ENCODE peak calls at places on chromosome 7, in six cellular contexts. One of them, this sample, is unnamed.

GRCh38 chr7:124680304-124680703 is 85.3 kb downstream of the GPR37 start:
- DNase-seq in SK-N-SH: no peak
- DNase-seq in GM12878: no peak
- DNase-seq in H1: no peak
- DNase-seq in HCT116: no peak
- DNase-seq in K562: no peak
- DNase-seq in this sample: no peak

GRCh38 chr7:158581440-158582088 is 6.1 kb downstream of the PTPRN2 start:
- DNase-seq in H1: no peak
- DNase-seq in SK-N-SH: no peak
- DNase-seq in GM12878: no peak
- DNase-seq in HCT116: no peak
- DNase-seq in K562: no peak
- DNase-seq in this sample: no peak

GRCh38 chr7:22791204-22792158 is 31.2 kb downstream of the TOMM7 start:
- DNase-seq in K562: no peak
- DNase-seq in SK-N-SH: no peak
- DNase-seq in HCT116: no peak
- DNase-seq in H1: no peak
- DNase-seq in GM12878: no peak
- DNase-seq in this sample: no peak

GRCh38 chr7:12751764-12752163 is 64.3 kb downstream of the ARL4A start:
- DNase-seq in SK-N-SH: no peak
- DNase-seq in H1: no peak
- DNase-seq in HCT116: no peak
- DNase-seq in K562: no peak
- DNase-seq in GM12878: no peak
- DNase-seq in this sample: no peak

GRCh38 chr7:29610031-29610490 is 46.4 kb downstream of the PRR15 start:
- DNase-seq in GM12878: no peak
- DNase-seq in H1: no peak
- DNase-seq in SK-N-SH: no peak
- DNase-seq in K562: no peak
- DNase-seq in HCT116: no peak
- DNase-seq in this sample: no peak

GRCh38 chr7:30412810-30413504 is 65.6 kb downstream of the NOD1 start:
- DNase-seq in GM12878: peak; percentile 16
- DNase-seq in SK-N-SH: peak; percentile 72
- DNase-seq in HCT116: peak; percentile 68
- DNase-seq in K562: peak; percentile 48
- DNase-seq in H1: peak; percentile 48
- DNase-seq in this sample: peak; percentile 95

GRCh38 chr7:19930851-19931250 is 157.4 kb upstream of the TMEM196 start:
- DNase-seq in GM12878: no peak
- DNase-seq in H1: no peak
- DNase-seq in K562: no peak
- DNase-seq in SK-N-SH: no peak
- DNase-seq in HCT116: no peak
- DNase-seq in this sample: no peak

GRCh38 chr7:47783456-47784240 is 164.6 kb downstream of the PKD1L1 start:
- DNase-seq in GM12878: no peak
- DNase-seq in K562: no peak
- DNase-seq in SK-N-SH: no peak
- DNase-seq in HCT116: peak; percentile 77
- DNase-seq in H1: no peak
- DNase-seq in this sample: no peak

GRCh38 chr7:158267737-158268435 is 319.7 kb downstream of the PTPRN2 start:
- DNase-seq in SK-N-SH: no peak
- DNase-seq in H1: no peak
- DNase-seq in K562: no peak
- DNase-seq in GM12878: no peak
- DNase-seq in HCT116: no peak
- DNase-seq in this sample: no peak

GRCh38 chr7:127438836-127439235 is 46.3 kb upstream of the ZNF800 start:
- DNase-seq in SK-N-SH: no peak
- DNase-seq in H1: no peak
- DNase-seq in HCT116: no peak
- DNase-seq in K562: no peak
- DNase-seq in GM12878: no peak
- DNase-seq in this sample: no peak

GRCh38 chr7:121485457-121486243 is 89.5 kb upstream of the FAM3C start:
- DNase-seq in GM12878: no peak
- DNase-seq in HCT116: no peak
- DNase-seq in SK-N-SH: no peak
- DNase-seq in K562: no peak
- DNase-seq in H1: no peak
- DNase-seq in this sample: no peak

GRCh38 chr7:87003872-87004798 is 55.3 kb downstream of the ELAPOR2 start:
- DNase-seq in GM12878: no peak
- DNase-seq in K562: peak; percentile 41
- DNase-seq in H1: no peak
- DNase-seq in SK-N-SH: peak; percentile 43
- DNase-seq in HCT116: no peak
- DNase-seq in this sample: no peak

GRCh38 chr7:76340617-76341131 is 18.1 kb downstream of the YWHAG start:
- DNase-seq in GM12878: no peak
- DNase-seq in K562: no peak
- DNase-seq in HCT116: no peak
- DNase-seq in SK-N-SH: no peak
- DNase-seq in H1: no peak
- DNase-seq in this sample: no peak

GRCh38 chr7:30511973-30512662 is 7.5 kb upstream of the GGCT start:
- DNase-seq in H1: no peak
- DNase-seq in HCT116: no peak
- DNase-seq in K562: no peak
- DNase-seq in SK-N-SH: no peak
- DNase-seq in GM12878: no peak
- DNase-seq in this sample: no peak

GRCh38 chr7:143878884-143879283 is 23.1 kb downstream of the TCAF1 start:
- DNase-seq in K562: no peak
- DNase-seq in HCT116: no peak
- DNase-seq in H1: no peak
- DNase-seq in GM12878: no peak
- DNase-seq in SK-N-SH: peak; percentile 73
- DNase-seq in this sample: no peak

GRCh38 chr7:80851896-80852476 is 66.9 kb downstream of the SEMA3C start:
- DNase-seq in K562: no peak
- DNase-seq in HCT116: no peak
- DNase-seq in SK-N-SH: no peak
- DNase-seq in H1: no peak
- DNase-seq in GM12878: no peak
- DNase-seq in this sample: peak; percentile 50

GRCh38 chr7:7970113-7970619 is 1.6 kb downstream of the GLCCI1 start:
- DNase-seq in K562: no peak
- DNase-seq in GM12878: no peak
- DNase-seq in SK-N-SH: peak; percentile 55
- DNase-seq in HCT116: no peak
- DNase-seq in H1: no peak
- DNase-seq in this sample: no peak

GRCh38 chr7:116399808-116400207 is 99.7 kb upstream of the CAV2 start:
- DNase-seq in GM12878: no peak
- DNase-seq in K562: no peak
- DNase-seq in HCT116: no peak
- DNase-seq in SK-N-SH: no peak
- DNase-seq in H1: no peak
- DNase-seq in this sample: no peak

GRCh38 chr7:29987083-29987482 is 2.5 kb downstream of the SCRN1 start:
- DNase-seq in GM12878: no peak
- DNase-seq in H1: no peak
- DNase-seq in HCT116: no peak
- DNase-seq in K562: no peak
- DNase-seq in SK-N-SH: no peak
- DNase-seq in this sample: no peak

GRCh38 chr7:54690892-54691291 is 68.1 kb downstream of the SEC61G start:
- DNase-seq in GM12878: no peak
- DNase-seq in H1: no peak
- DNase-seq in K562: no peak
- DNase-seq in SK-N-SH: no peak
- DNase-seq in HCT116: no peak
- DNase-seq in this sample: no peak

GRCh38 chr7:77665161-77665560 is 31.1 kb upstream of the RSBN1L start:
- DNase-seq in HCT116: no peak
- DNase-seq in GM12878: no peak
- DNase-seq in SK-N-SH: no peak
- DNase-seq in H1: peak; percentile 14
- DNase-seq in K562: no peak
- DNase-seq in this sample: no peak

GRCh38 chr7:134449596-134450194 is 9.2 kb downstream of the AKR1B1 start:
- DNase-seq in GM12878: no peak
- DNase-seq in SK-N-SH: no peak
- DNase-seq in H1: no peak
- DNase-seq in HCT116: no peak
- DNase-seq in K562: no peak
- DNase-seq in this sample: no peak

GRCh38 chr7:134514663-134515062 is 12.7 kb upstream of the AKR1B10 start:
- DNase-seq in GM12878: peak; percentile 13
- DNase-seq in SK-N-SH: peak; percentile 68
- DNase-seq in H1: no peak
- DNase-seq in K562: peak; percentile 82
- DNase-seq in HCT116: peak; percentile 83
- DNase-seq in this sample: no peak

GRCh38 chr7:33806284-33807157 is 98.8 kb upstream of the BMPER start:
- DNase-seq in K562: no peak
- DNase-seq in SK-N-SH: no peak
- DNase-seq in GM12878: no peak
- DNase-seq in HCT116: no peak
- DNase-seq in H1: no peak
- DNase-seq in this sample: no peak

DNA sequence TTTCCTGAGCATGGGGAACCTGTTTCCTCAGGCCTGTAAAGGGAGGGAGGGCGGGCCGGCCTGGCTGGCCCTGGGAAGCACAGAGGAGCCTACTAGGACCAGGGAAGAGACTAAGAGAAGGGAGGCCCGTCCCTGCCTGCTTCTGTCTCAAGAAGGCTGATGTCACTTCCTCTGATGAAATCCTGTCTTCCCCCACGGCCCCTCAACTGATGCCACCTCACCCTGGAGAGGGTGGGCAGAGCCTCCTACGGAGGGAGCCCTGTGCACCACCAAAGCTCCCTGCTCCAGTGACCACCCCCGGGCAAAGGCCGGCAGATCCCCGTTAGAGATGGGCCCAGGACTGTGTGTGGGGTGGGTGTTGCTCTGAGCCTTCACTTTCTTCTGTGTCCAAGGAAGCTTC is 1.0 kb upstream of the PILRA start:
- DNase-seq in H1: no peak
- DNase-seq in GM12878: no peak
- DNase-seq in HCT116: no peak
- DNase-seq in K562: no peak
- DNase-seq in SK-N-SH: no peak
- DNase-seq in this sample: no peak
- TF ChIP-seq JUND in H1: no peak
- TF ChIP-seq JUND in GM12878: no peak
- TF ChIP-seq JUND in HCT116: no peak
- TF ChIP-seq JUND in K562: no peak
- TF ChIP-seq JUND in SK-N-SH: no peak
- TF ChIP-seq JUND in this sample: no peak

DNA sequence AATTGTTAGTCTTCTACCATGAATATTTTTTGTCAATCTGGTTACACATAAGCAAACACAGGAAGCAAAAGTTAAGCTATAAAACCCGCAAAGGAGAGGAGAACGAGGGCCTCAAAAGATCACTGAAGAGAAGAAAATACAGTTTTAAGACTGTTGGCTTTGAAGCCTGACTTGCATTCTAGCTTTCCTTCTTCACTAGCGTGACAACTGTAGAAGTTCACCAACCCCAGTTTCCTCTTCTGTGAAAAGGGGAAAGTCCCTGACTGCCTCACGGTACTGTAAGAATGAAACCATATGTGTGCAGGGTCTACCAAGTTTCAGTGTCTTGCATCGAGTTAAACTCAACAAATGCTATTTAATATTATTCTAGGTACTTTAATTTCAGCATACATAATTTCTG is 7.5 kb upstream of the LRRN3 start:
- DNase-seq in H1: no peak
- DNase-seq in SK-N-SH: no peak
- DNase-seq in K562: no peak
- DNase-seq in HCT116: no peak
- DNase-seq in GM12878: peak; percentile 88
- DNase-seq in this sample: no peak
- TF ChIP-seq JUND in H1: no peak
- TF ChIP-seq JUND in SK-N-SH: no peak
- TF ChIP-seq JUND in K562: no peak
- TF ChIP-seq JUND in HCT116: no peak
- TF ChIP-seq JUND in GM12878: no peak
- TF ChIP-seq JUND in this sample: no peak

GRCh38 chr7:44980393-44981034 is 1.7 kb upstream of the MYO1G start:
- DNase-seq in K562: no peak
- DNase-seq in H1: peak; percentile 42
- DNase-seq in GM12878: peak; percentile 97
- DNase-seq in SK-N-SH: no peak
- DNase-seq in HCT116: no peak
- DNase-seq in this sample: no peak
- TF ChIP-seq JUND in K562: no peak
- TF ChIP-seq JUND in H1: no peak
- TF ChIP-seq JUND in GM12878: no peak
- TF ChIP-seq JUND in SK-N-SH: no peak
- TF ChIP-seq JUND in HCT116: no peak
- TF ChIP-seq JUND in this sample: no peak

DNA sequence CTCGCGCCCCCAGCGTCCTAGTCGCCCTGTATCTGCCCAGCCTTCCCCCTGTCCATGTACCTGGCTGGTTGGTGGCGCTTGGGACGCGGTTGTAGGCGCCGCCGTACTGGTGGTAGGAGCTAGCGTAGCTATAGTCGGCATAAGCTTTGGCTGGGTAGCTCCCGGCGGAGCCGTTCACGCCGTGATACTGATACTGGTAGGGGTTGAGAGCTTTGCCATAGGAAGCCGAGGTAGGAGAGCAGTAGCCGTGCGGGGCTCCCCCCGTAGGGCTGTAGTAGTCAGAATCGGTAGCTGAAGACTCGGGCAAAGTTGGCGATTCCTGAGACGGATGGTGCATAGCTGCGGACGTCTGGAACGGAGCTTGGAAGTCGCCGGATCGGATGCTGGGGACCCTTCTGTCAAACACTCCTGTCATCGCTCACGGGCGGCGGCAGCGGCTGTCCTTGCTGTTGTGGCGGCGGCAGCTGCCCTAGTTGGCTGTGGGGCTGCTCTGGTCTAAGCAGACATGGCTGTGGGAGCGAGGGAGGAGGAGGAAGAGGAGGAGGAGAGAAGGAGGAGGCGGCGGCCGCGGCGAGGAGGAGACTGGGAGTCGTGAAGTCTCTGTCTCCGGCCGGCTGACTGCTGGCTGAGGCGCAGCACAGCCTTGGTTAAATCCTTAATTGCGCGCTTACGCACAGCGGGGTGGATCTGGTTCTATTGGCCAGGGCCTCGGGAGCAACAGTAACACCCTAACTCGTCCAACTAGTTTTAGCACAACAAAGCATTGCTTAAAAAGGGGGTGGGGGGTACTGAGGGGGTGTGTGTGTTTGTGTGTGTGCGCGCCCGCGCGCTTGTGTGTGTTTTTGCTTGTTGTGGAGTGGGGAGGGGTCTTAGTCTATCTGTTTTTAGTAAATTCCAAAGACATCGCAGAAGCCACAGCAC is at the start of gene DLX5:
- DNase-seq in K562: no peak
- DNase-seq in GM12878: no peak
- DNase-seq in H1: peak; percentile 87
- DNase-seq in HCT116: no peak
- DNase-seq in SK-N-SH: peak; percentile 84
- DNase-seq in this sample: peak; percentile 66
- TF ChIP-seq JUND in K562: no peak
- TF ChIP-seq JUND in GM12878: no peak
- TF ChIP-seq JUND in H1: no peak
- TF ChIP-seq JUND in HCT116: no peak
- TF ChIP-seq JUND in SK-N-SH: no peak
- TF ChIP-seq JUND in this sample: no peak

This sample was measured in T47D.